ENCODE peak calls at places on chromosomes 6 and 20, in seven cellular contexts. One of them, this sample, is unnamed. For H3K27me3, the result is how much of the 10 kb centered on the place peaks cover.

GRCh38 chr20:51623255-51623654 is 80.7 kb upstream of the NFATC2 start:
- DNase-seq in HL-60: no peak
- DNase-seq in body of pancreas: no peak
- DNase-seq in HepG2: no peak
- DNase-seq in AG04450: no peak
- DNase-seq in uterus: no peak
- DNase-seq in transverse colon: no peak
- DNase-seq in this sample: no peak

GRCh38 chr6:158204616-158205015 is 36.5 kb downstream of the GTF2H5 start:
- DNase-seq in HL-60: no peak
- DNase-seq in body of pancreas: no peak
- DNase-seq in HepG2: no peak
- DNase-seq in AG04450: no peak
- DNase-seq in uterus: no peak
- DNase-seq in transverse colon: no peak
- DNase-seq in this sample: no peak

GRCh38 chr6:108581237-108581931 is 20.7 kb downstream of the FOXO3 start:
- DNase-seq in HL-60: peak
- DNase-seq in body of pancreas: no peak
- DNase-seq in HepG2: no peak
- DNase-seq in AG04450: no peak
- DNase-seq in uterus: peak
- DNase-seq in transverse colon: no peak
- DNase-seq in this sample: no peak

GRCh38 chr6:142697912-142698311 is 247.1 kb downstream of the HIVEP2 start:
- DNase-seq in HL-60: no peak
- DNase-seq in body of pancreas: no peak
- DNase-seq in HepG2: no peak
- DNase-seq in AG04450: no peak
- DNase-seq in uterus: no peak
- DNase-seq in transverse colon: no peak
- DNase-seq in this sample: no peak

GRCh38 chr6:33860706-33861474 is 57.1 kb upstream of the MLN start:
- DNase-seq in HL-60: peak
- DNase-seq in body of pancreas: no peak
- DNase-seq in HepG2: no peak
- DNase-seq in AG04450: no peak
- DNase-seq in uterus: no peak
- DNase-seq in transverse colon: peak
- DNase-seq in this sample: no peak

GRCh38 chr6:31578461-31579118 is 3.2 kb downstream of the TNF start:
- DNase-seq in HL-60: no peak
- DNase-seq in body of pancreas: peak
- DNase-seq in HepG2: no peak
- DNase-seq in AG04450: no peak
- DNase-seq in uterus: no peak
- DNase-seq in transverse colon: no peak
- DNase-seq in this sample: no peak

GRCh38 chr20:24701668-24702067 is 232.2 kb downstream of the SYNDIG1 start:
- DNase-seq in HL-60: no peak
- DNase-seq in body of pancreas: no peak
- DNase-seq in HepG2: no peak
- DNase-seq in AG04450: no peak
- DNase-seq in uterus: no peak
- DNase-seq in transverse colon: no peak
- DNase-seq in this sample: no peak

GRCh38 chr6:112234596-112234995 is 19.8 kb downstream of the LAMA4 start:
- DNase-seq in HL-60: no peak
- DNase-seq in body of pancreas: no peak
- DNase-seq in HepG2: no peak
- DNase-seq in AG04450: no peak
- DNase-seq in uterus: no peak
- DNase-seq in transverse colon: no peak
- DNase-seq in this sample: no peak

GRCh38 chr6:132964868-132965382 is 150.6 kb downstream of the RPS12 start:
- DNase-seq in HL-60: no peak
- DNase-seq in body of pancreas: no peak
- DNase-seq in HepG2: no peak
- DNase-seq in AG04450: no peak
- DNase-seq in uterus: no peak
- DNase-seq in transverse colon: no peak
- DNase-seq in this sample: no peak
- TF ChIP-seq CTCF in HL-60: no peak
- TF ChIP-seq CTCF in body of pancreas: no peak
- TF ChIP-seq CTCF in HepG2: no peak
- TF ChIP-seq CTCF in AG04450: peak
- TF ChIP-seq CTCF in uterus: no peak
- TF ChIP-seq CTCF in transverse colon: no peak
- TF ChIP-seq CTCF in this sample: no peak

DNA sequence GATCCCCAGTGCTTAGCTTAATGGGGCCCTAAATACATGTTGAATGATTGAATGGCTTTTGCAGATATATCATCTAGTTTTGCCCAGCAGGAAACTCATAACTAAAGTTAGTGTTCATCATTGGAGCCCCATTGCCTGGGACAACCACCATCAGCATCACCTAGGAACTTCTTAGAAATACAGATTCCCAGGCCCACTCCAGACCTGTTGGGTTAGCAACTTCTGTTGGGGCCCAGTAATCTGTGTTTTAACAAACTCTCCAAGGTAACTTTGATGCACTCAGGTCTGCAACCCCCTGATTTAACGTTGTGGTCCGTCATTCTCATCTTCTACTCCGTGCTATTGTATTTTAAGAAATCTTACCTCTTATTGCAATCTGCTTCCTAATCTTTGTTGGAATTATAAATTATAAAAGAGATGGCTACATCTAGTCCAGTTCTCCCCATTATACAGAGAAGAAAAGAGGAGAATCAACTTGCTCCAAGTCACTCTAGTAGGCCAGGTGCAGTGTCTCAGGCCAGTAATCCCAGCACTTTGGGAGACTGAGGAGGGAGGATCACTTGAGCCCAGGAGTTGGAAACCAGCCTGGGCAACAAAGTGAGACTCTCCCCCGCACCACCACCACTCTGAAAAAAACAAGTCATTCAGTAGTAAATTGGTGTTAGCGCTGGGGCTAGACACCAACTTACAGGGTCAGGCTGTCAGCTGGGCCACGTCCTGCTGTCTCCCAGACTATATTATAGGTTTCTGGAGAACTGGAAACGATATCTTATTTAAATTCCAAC is 13.7 kb downstream of the FOXP4 start:
- DNase-seq in HL-60: no peak
- DNase-seq in body of pancreas: no peak
- DNase-seq in HepG2: no peak
- DNase-seq in AG04450: no peak
- DNase-seq in uterus: no peak
- DNase-seq in transverse colon: no peak
- DNase-seq in this sample: no peak
- H3K4me3 ChIP-seq in HL-60: no peak
- H3K4me3 ChIP-seq in body of pancreas: no peak
- H3K4me3 ChIP-seq in HepG2: no peak
- H3K4me3 ChIP-seq in AG04450: no peak
- H3K4me3 ChIP-seq in uterus: peak
- H3K4me3 ChIP-seq in transverse colon: no peak
- H3K4me3 ChIP-seq in this sample: peak

DNA sequence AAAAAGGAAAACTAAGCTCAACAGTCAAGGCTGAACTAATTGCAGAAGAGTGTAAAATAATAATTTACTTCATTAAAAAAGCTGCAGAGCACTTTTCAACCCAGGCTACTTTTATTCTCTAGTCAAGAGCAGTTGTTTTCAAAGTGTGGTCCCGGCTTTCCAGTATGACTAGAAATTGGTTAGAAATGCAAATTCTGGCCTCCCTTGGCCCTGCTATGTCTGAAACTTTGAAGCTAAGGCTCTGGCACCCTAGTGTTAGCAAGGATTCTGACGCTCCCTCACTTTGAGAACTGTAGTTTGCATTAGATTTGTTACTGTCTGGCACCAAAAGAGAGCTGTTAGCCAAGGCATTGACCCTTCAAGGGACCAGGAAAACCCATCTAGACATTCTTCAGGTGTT is 9.5 kb upstream of the NXT1 start:
- DNase-seq in HL-60: no peak
- DNase-seq in body of pancreas: no peak
- DNase-seq in HepG2: no peak
- DNase-seq in AG04450: no peak
- DNase-seq in uterus: no peak
- DNase-seq in transverse colon: no peak
- DNase-seq in this sample: no peak
- H3K27me3 ChIP-seq in HL-60: under half
- H3K27me3 ChIP-seq in body of pancreas: under half
- H3K27me3 ChIP-seq in HepG2: under half
- H3K27me3 ChIP-seq in AG04450: under half
- H3K27me3 ChIP-seq in uterus: under half
- H3K27me3 ChIP-seq in transverse colon: under half
- H3K27me3 ChIP-seq in this sample: under half

DNA sequence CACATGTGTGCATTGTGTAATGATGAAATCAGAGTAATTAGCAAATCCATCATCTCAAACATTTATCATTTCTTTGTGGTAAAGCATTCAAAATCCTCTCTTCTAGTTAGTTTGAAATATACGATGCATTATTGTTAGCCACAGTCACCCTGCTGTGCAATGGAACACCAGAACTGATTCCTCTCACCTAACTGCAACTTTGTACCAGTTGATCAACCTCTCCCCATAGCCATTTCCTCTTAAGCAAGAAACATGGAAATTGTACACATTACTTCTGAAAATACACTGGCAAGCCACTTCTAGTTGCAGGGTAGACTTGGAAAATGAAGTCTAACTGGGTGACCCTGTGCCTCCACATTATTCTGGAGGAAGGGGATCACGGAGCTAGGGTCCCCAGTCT is 58.1 kb upstream of the ESR1 start:
- DNase-seq in HL-60: no peak
- DNase-seq in body of pancreas: no peak
- DNase-seq in HepG2: no peak
- DNase-seq in AG04450: no peak
- DNase-seq in uterus: no peak
- DNase-seq in transverse colon: no peak
- DNase-seq in this sample: no peak
- TF ChIP-seq CTCF in HL-60: no peak
- TF ChIP-seq CTCF in body of pancreas: no peak
- TF ChIP-seq CTCF in HepG2: no peak
- TF ChIP-seq CTCF in AG04450: no peak
- TF ChIP-seq CTCF in uterus: no peak
- TF ChIP-seq CTCF in transverse colon: no peak
- TF ChIP-seq CTCF in this sample: no peak

GRCh38 chr6:121670511-121670910 is 235.1 kb downstream of the GJA1 start:
- DNase-seq in HL-60: no peak
- DNase-seq in body of pancreas: no peak
- DNase-seq in HepG2: no peak
- DNase-seq in AG04450: no peak
- DNase-seq in uterus: no peak
- DNase-seq in transverse colon: no peak
- DNase-seq in this sample: no peak

GRCh38 chr6:121663292-121663691 is 227.8 kb downstream of the GJA1 start:
- DNase-seq in HL-60: no peak
- DNase-seq in body of pancreas: no peak
- DNase-seq in HepG2: no peak
- DNase-seq in AG04450: no peak
- DNase-seq in uterus: no peak
- DNase-seq in transverse colon: no peak
- DNase-seq in this sample: no peak

GRCh38 chr6:121664199-121664598 is 228.8 kb downstream of the GJA1 start:
- DNase-seq in HL-60: no peak
- DNase-seq in body of pancreas: no peak
- DNase-seq in HepG2: no peak
- DNase-seq in AG04450: no peak
- DNase-seq in uterus: no peak
- DNase-seq in transverse colon: no peak
- DNase-seq in this sample: no peak

GRCh38 chr6:121666809-121667208 is 231.4 kb downstream of the GJA1 start:
- DNase-seq in HL-60: no peak
- DNase-seq in body of pancreas: no peak
- DNase-seq in HepG2: no peak
- DNase-seq in AG04450: peak
- DNase-seq in uterus: no peak
- DNase-seq in transverse colon: no peak
- DNase-seq in this sample: no peak

DNA sequence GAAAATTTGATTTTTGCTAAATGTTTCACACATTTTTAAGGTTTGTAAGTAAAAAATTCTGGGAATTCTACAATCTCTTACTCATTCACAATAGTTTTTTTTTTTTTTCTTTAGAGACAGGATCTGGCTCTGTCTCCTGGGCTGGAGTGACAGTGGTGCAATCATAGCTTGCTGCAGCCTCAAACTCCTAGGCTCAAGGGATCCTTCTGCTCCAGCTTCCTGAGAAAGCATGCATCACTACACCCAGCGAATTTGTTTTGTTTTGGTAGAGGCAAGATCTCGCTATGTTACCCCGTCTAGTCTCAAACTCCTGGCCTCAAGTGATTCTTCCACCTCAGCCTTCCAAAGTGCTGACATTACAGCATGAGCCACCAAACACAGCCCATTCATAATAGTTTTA is 232.8 kb downstream of the GJA1 start:
- DNase-seq in HL-60: no peak
- DNase-seq in body of pancreas: no peak
- DNase-seq in HepG2: no peak
- DNase-seq in AG04450: no peak
- DNase-seq in uterus: no peak
- DNase-seq in transverse colon: no peak
- DNase-seq in this sample: no peak
- H3K4me3 ChIP-seq in HL-60: no peak
- H3K4me3 ChIP-seq in body of pancreas: no peak
- H3K4me3 ChIP-seq in HepG2: no peak
- H3K4me3 ChIP-seq in AG04450: no peak
- H3K4me3 ChIP-seq in uterus: no peak
- H3K4me3 ChIP-seq in transverse colon: no peak
- H3K4me3 ChIP-seq in this sample: no peak

GRCh38 chr6:125361868-125362267 is 60.1 kb upstream of the HDDC2 start:
- DNase-seq in HL-60: no peak
- DNase-seq in body of pancreas: no peak
- DNase-seq in HepG2: no peak
- DNase-seq in AG04450: no peak
- DNase-seq in uterus: no peak
- DNase-seq in transverse colon: no peak
- DNase-seq in this sample: no peak
- H3K27me3 ChIP-seq in HL-60: under half
- H3K27me3 ChIP-seq in body of pancreas: under half
- H3K27me3 ChIP-seq in HepG2: under half
- H3K27me3 ChIP-seq in AG04450: under half
- H3K27me3 ChIP-seq in uterus: under half
- H3K27me3 ChIP-seq in transverse colon: under half
- H3K27me3 ChIP-seq in this sample: under half

GRCh38 chr6:57075092-57075491 is 14.9 kb upstream of the ZNF451 start:
- DNase-seq in HL-60: no peak
- DNase-seq in body of pancreas: no peak
- DNase-seq in HepG2: no peak
- DNase-seq in AG04450: no peak
- DNase-seq in uterus: no peak
- DNase-seq in transverse colon: no peak
- DNase-seq in this sample: no peak
- TF ChIP-seq CTCF in HL-60: no peak
- TF ChIP-seq CTCF in body of pancreas: no peak
- TF ChIP-seq CTCF in HepG2: no peak
- TF ChIP-seq CTCF in AG04450: no peak
- TF ChIP-seq CTCF in uterus: no peak
- TF ChIP-seq CTCF in transverse colon: no peak
- TF ChIP-seq CTCF in this sample: no peak

This sample was measured in thoracic aorta.